ENCODE peak calls at places on chromosomes 2 and 18, in ten cellular contexts. P is nephron progenitor cell; H is RWPE1; Q is pons; C is progenitor cell of endocrine pancreas; L is ELR; B is dorsolateral prefrontal cortex; X is G401; O is activated B cell treated with CpG ODN at 0.5 μM for 24 hours; D is activated naive CD8-positive, alpha-beta T cell treated with anti-CD3 and anti-CD28 coated beads for 36 hours. G is an unnamed sample.

GRCh38 chr2:109470121-109470921 is 143.4 kb downstream of the SEPTIN10 start:
- DNase-seq in P (no peak), H (peak; percentile 26), Q (peak; percentile 47), C (no peak), L (peak; percentile 92), B (peak; percentile 25), X (no peak), O (no peak), D (no peak), G (no peak)

GRCh38 chr2:30252723-30253688 is 21.7 kb downstream of the LBH start:
- DNase-seq in P (no peak), H (peak; percentile 55), Q (peak; percentile 26), C (no peak), L (no peak), B (no peak), X (peak; percentile 57), O (no peak), D (peak; percentile 81), G (no peak)

GRCh38 chr18:79904357-79905147 is 46.9 kb downstream of the SLC66A2 start:
- DNase-seq in P (no peak), H (peak; percentile 44), Q (no peak), C (no peak), L (no peak), B (no peak), X (no peak), O (no peak), D (no peak), G (no peak)

GRCh38 chr2:100320547-100321180 is 1.6 kb downstream of the LONRF2 start:
- DNase-seq in P (peak; percentile 3), H (no peak), Q (peak; percentile 29), C (no peak), L (no peak), B (no peak), X (peak; percentile 51), O (no peak), D (no peak), G (no peak)

GRCh38 chr2:240435955-240436625 is 627 bp downstream of the GPC1 start:
- DNase-seq in P (peak; percentile 66), H (no peak), Q (no peak), C (no peak), L (peak; percentile 48), B (peak; percentile 46), X (peak; percentile 4), O (peak; percentile 41), D (no peak), G (no peak)

GRCh38 chr2:44548221-44549098 is 186.7 kb downstream of the CAMKMT start:
- DNase-seq in P (no peak), H (no peak), Q (no peak), C (no peak), L (no peak), B (no peak), X (no peak), O (no peak), D (no peak), G (no peak)

GRCh38 chr2:216195565-216195978 is 86.4 kb downstream of the XRCC5 start:
- DNase-seq in P (no peak), H (peak; percentile 48), Q (no peak), C (no peak), L (peak; percentile 95), B (no peak), X (no peak), O (no peak), D (no peak), G (no peak)

GRCh38 chr2:110948027-110948687 is 172.6 kb upstream of the BCL2L11 start:
- DNase-seq in P (no peak), H (no peak), Q (no peak), C (no peak), L (no peak), B (no peak), X (no peak), O (no peak), D (no peak), G (no peak)

GRCh38 chr2:14633451-14634211 is 1.1 kb downstream of the LRATD1 start:
- DNase-seq in P (peak; percentile 31), H (no peak), Q (no peak), C (peak; percentile 24), L (peak; percentile 9), B (no peak), X (no peak), O (no peak), D (no peak), G (no peak)

GRCh38 chr2:163471947-163472346 is 263.9 kb downstream of the FIGN start:
- DNase-seq in P (no peak), H (no peak), Q (peak; percentile 3), C (no peak), L (peak; percentile 33), B (no peak), X (no peak), O (no peak), D (no peak), G (peak; percentile 28)

GRCh38 chr2:109129356-109129920 is 433 bp downstream of the SH3RF3 start:
- DNase-seq in P (peak; percentile 69), H (peak; percentile 18), Q (no peak), C (no peak), L (peak; percentile 43), B (no peak), X (no peak), O (peak; percentile 23), D (peak; percentile 69), G (no peak)

GRCh38 chr18:55918449-55918848 is 330.5 kb upstream of the TCF4 start:
- DNase-seq in P (no peak), H (no peak), Q (no peak), C (no peak), L (peak; percentile 1), B (no peak), X (no peak), O (no peak), D (no peak), G (no peak)

GRCh38 chr2:201228912-201229290 is 31.4 kb upstream of the CASP8 start:
- DNase-seq in P (no peak), H (no peak), Q (no peak), C (no peak), L (no peak), B (no peak), X (no peak), O (no peak), D (no peak), G (no peak)

GRCh38 chr2:232658217-232658785 is 24.9 kb downstream of the EFHD1 start:
- DNase-seq in P (no peak), H (no peak), Q (peak; percentile 63), C (no peak), L (peak; percentile 7), B (no peak), X (no peak), O (no peak), D (no peak), G (no peak)

GRCh38 chr2:239819091-239819973 is 205.8 kb downstream of the NDUFA10 start:
- DNase-seq in P (no peak), H (no peak), Q (no peak), C (peak; percentile 2), L (no peak), B (no peak), X (no peak), O (no peak), D (no peak), G (no peak)

GRCh38 chr2:231200805-231201474 is 2.5 kb downstream of the ARMC9 start:
- DNase-seq in P (no peak), H (peak; percentile 31), Q (no peak), C (no peak), L (peak; percentile 93), B (no peak), X (no peak), O (no peak), D (no peak), G (peak; percentile 60)

GRCh38 chr2:74045454-74045853 is 60.7 kb downstream of the TET3 start:
- DNase-seq in P (no peak), H (no peak), Q (no peak), C (no peak), L (peak; percentile 35), B (no peak), X (peak; percentile 70), O (no peak), D (no peak), G (no peak)

GRCh38 chr2:104733544-104733943 is 120.4 kb upstream of the POU3F3 start:
- DNase-seq in P (no peak), H (peak; percentile 7), Q (no peak), C (no peak), L (peak; percentile 3), B (no peak), X (peak; percentile 4), O (no peak), D (peak; percentile 19), G (peak; percentile 71)

GRCh38 chr2:136001147-136001546 is 15.7 kb upstream of the DARS1 start:
- DNase-seq in P (no peak), H (no peak), Q (no peak), C (no peak), L (no peak), B (no peak), X (no peak), O (no peak), D (no peak), G (no peak)

GRCh38 chr2:230814616-230815015 is 50.1 kb upstream of the ITM2C start:
- DNase-seq in P (no peak), H (no peak), Q (no peak), C (no peak), L (peak; percentile 55), B (no peak), X (no peak), O (no peak), D (no peak), G (no peak)